ENCODE peak calls at places on chromosomes 11 and 22, in seven cellular contexts. One of them, this sample, is unnamed.
A peak's percentile ranks its signal among the peaks of the same experiment; 100 is the strongest.

GRCh38 chr22:39142088-39142667 is 10.3 kb downstream of the CBX7 start:
- DNase-seq in SK-MEL-5: no peak
- DNase-seq in NCI-H1105 treated with DMSO at 0.1 percent for 48 hours: no peak
- DNase-seq in stimulated activated CD4-positive, alpha-beta T cell treated with anti-CD3 and anti-CD28 coated beads, Interleukin-1b, Interleukin-23, amount 100 ng/mL, for 24 hours: no peak
- DNase-seq in C1 segment of cervical spinal cord: no peak
- DNase-seq in astrocyte of the cerebellum: no peak
- DNase-seq in globus pallidus: no peak
- DNase-seq in this sample: no peak

GRCh38 chr11:47175746-47176327 is 842 bp downstream of the ARFGAP2 start:
- DNase-seq in SK-MEL-5: no peak
- DNase-seq in NCI-H1105 treated with DMSO at 0.1 percent for 48 hours: no peak
- DNase-seq in stimulated activated CD4-positive, alpha-beta T cell treated with anti-CD3 and anti-CD28 coated beads, Interleukin-1b, Interleukin-23, amount 100 ng/mL, for 24 hours: no peak
- DNase-seq in C1 segment of cervical spinal cord: no peak
- DNase-seq in astrocyte of the cerebellum: no peak
- DNase-seq in globus pallidus: no peak
- DNase-seq in this sample: no peak

GRCh38 chr11:116990061-116990473 is 108.2 kb downstream of the SIK3 start:
- DNase-seq in SK-MEL-5: peak; percentile 72
- DNase-seq in NCI-H1105 treated with DMSO at 0.1 percent for 48 hours: no peak
- DNase-seq in stimulated activated CD4-positive, alpha-beta T cell treated with anti-CD3 and anti-CD28 coated beads, Interleukin-1b, Interleukin-23, amount 100 ng/mL, for 24 hours: no peak
- DNase-seq in C1 segment of cervical spinal cord: no peak
- DNase-seq in astrocyte of the cerebellum: peak; percentile 83
- DNase-seq in globus pallidus: no peak
- DNase-seq in this sample: no peak

GRCh38 chr11:70627219-70627618 is 228.9 kb downstream of the CTTN start:
- DNase-seq in SK-MEL-5: no peak
- DNase-seq in NCI-H1105 treated with DMSO at 0.1 percent for 48 hours: no peak
- DNase-seq in stimulated activated CD4-positive, alpha-beta T cell treated with anti-CD3 and anti-CD28 coated beads, Interleukin-1b, Interleukin-23, amount 100 ng/mL, for 24 hours: no peak
- DNase-seq in C1 segment of cervical spinal cord: no peak
- DNase-seq in astrocyte of the cerebellum: no peak
- DNase-seq in globus pallidus: no peak
- DNase-seq in this sample: no peak

GRCh38 chr11:12460441-12460840 is 83.1 kb downstream of the PARVA start:
- DNase-seq in SK-MEL-5: no peak
- DNase-seq in NCI-H1105 treated with DMSO at 0.1 percent for 48 hours: no peak
- DNase-seq in stimulated activated CD4-positive, alpha-beta T cell treated with anti-CD3 and anti-CD28 coated beads, Interleukin-1b, Interleukin-23, amount 100 ng/mL, for 24 hours: no peak
- DNase-seq in C1 segment of cervical spinal cord: no peak
- DNase-seq in astrocyte of the cerebellum: no peak
- DNase-seq in globus pallidus: no peak
- DNase-seq in this sample: no peak

GRCh38 chr22:28019360-28019759 is 100.3 kb upstream of the PITPNB start:
- DNase-seq in SK-MEL-5: no peak
- DNase-seq in NCI-H1105 treated with DMSO at 0.1 percent for 48 hours: no peak
- DNase-seq in stimulated activated CD4-positive, alpha-beta T cell treated with anti-CD3 and anti-CD28 coated beads, Interleukin-1b, Interleukin-23, amount 100 ng/mL, for 24 hours: no peak
- DNase-seq in C1 segment of cervical spinal cord: no peak
- DNase-seq in astrocyte of the cerebellum: no peak
- DNase-seq in globus pallidus: no peak
- DNase-seq in this sample: no peak

GRCh38 chr11:41612415-41612814 is 153.0 kb upstream of the LRRC4C start:
- DNase-seq in SK-MEL-5: peak; percentile 16
- DNase-seq in NCI-H1105 treated with DMSO at 0.1 percent for 48 hours: no peak
- DNase-seq in stimulated activated CD4-positive, alpha-beta T cell treated with anti-CD3 and anti-CD28 coated beads, Interleukin-1b, Interleukin-23, amount 100 ng/mL, for 24 hours: no peak
- DNase-seq in C1 segment of cervical spinal cord: no peak
- DNase-seq in astrocyte of the cerebellum: no peak
- DNase-seq in globus pallidus: peak; percentile 8
- DNase-seq in this sample: no peak

GRCh38 chr11:43987384-43988039 is 45.1 kb downstream of the C11orf96 start:
- DNase-seq in SK-MEL-5: no peak
- DNase-seq in NCI-H1105 treated with DMSO at 0.1 percent for 48 hours: no peak
- DNase-seq in stimulated activated CD4-positive, alpha-beta T cell treated with anti-CD3 and anti-CD28 coated beads, Interleukin-1b, Interleukin-23, amount 100 ng/mL, for 24 hours: no peak
- DNase-seq in C1 segment of cervical spinal cord: peak; percentile 60
- DNase-seq in astrocyte of the cerebellum: peak; percentile 96
- DNase-seq in globus pallidus: peak; percentile 59
- DNase-seq in this sample: no peak

GRCh38 chr11:61797263-61797944 is 4.7 kb downstream of the FEN1 start:
- DNase-seq in SK-MEL-5: peak; percentile 77
- DNase-seq in NCI-H1105 treated with DMSO at 0.1 percent for 48 hours: peak; percentile 75
- DNase-seq in stimulated activated CD4-positive, alpha-beta T cell treated with anti-CD3 and anti-CD28 coated beads, Interleukin-1b, Interleukin-23, amount 100 ng/mL, for 24 hours: no peak
- DNase-seq in C1 segment of cervical spinal cord: peak; percentile 36
- DNase-seq in astrocyte of the cerebellum: peak; percentile 86
- DNase-seq in globus pallidus: peak; percentile 91
- DNase-seq in this sample: peak; percentile 43

GRCh38 chr11:680970-681369 is 14.1 kb downstream of the DEAF1 start:
- DNase-seq in SK-MEL-5: no peak
- DNase-seq in NCI-H1105 treated with DMSO at 0.1 percent for 48 hours: no peak
- DNase-seq in stimulated activated CD4-positive, alpha-beta T cell treated with anti-CD3 and anti-CD28 coated beads, Interleukin-1b, Interleukin-23, amount 100 ng/mL, for 24 hours: no peak
- DNase-seq in C1 segment of cervical spinal cord: no peak
- DNase-seq in astrocyte of the cerebellum: no peak
- DNase-seq in globus pallidus: no peak
- DNase-seq in this sample: no peak

GRCh38 chr22:17305076-17305475 is 64.2 kb upstream of the CECR2 start:
- DNase-seq in SK-MEL-5: no peak
- DNase-seq in NCI-H1105 treated with DMSO at 0.1 percent for 48 hours: no peak
- DNase-seq in stimulated activated CD4-positive, alpha-beta T cell treated with anti-CD3 and anti-CD28 coated beads, Interleukin-1b, Interleukin-23, amount 100 ng/mL, for 24 hours: no peak
- DNase-seq in C1 segment of cervical spinal cord: no peak
- DNase-seq in astrocyte of the cerebellum: no peak
- DNase-seq in globus pallidus: no peak
- DNase-seq in this sample: no peak

GRCh38 chr22:35656284-35656752 is 8.1 kb downstream of the APOL6 start:
- DNase-seq in SK-MEL-5: no peak
- DNase-seq in NCI-H1105 treated with DMSO at 0.1 percent for 48 hours: no peak
- DNase-seq in stimulated activated CD4-positive, alpha-beta T cell treated with anti-CD3 and anti-CD28 coated beads, Interleukin-1b, Interleukin-23, amount 100 ng/mL, for 24 hours: no peak
- DNase-seq in C1 segment of cervical spinal cord: no peak
- DNase-seq in astrocyte of the cerebellum: no peak
- DNase-seq in globus pallidus: no peak
- DNase-seq in this sample: no peak

GRCh38 chr11:46808804-46809431 is 37.2 kb downstream of the CKAP5 start:
- DNase-seq in SK-MEL-5: peak; percentile 72
- DNase-seq in NCI-H1105 treated with DMSO at 0.1 percent for 48 hours: peak; percentile 12
- DNase-seq in stimulated activated CD4-positive, alpha-beta T cell treated with anti-CD3 and anti-CD28 coated beads, Interleukin-1b, Interleukin-23, amount 100 ng/mL, for 24 hours: no peak
- DNase-seq in C1 segment of cervical spinal cord: no peak
- DNase-seq in astrocyte of the cerebellum: peak; percentile 38
- DNase-seq in globus pallidus: peak; percentile 20
- DNase-seq in this sample: no peak

GRCh38 chr11:789951-790350 is at the start of gene CEND1:
- DNase-seq in SK-MEL-5: peak; percentile 43
- DNase-seq in NCI-H1105 treated with DMSO at 0.1 percent for 48 hours: peak; percentile 48
- DNase-seq in stimulated activated CD4-positive, alpha-beta T cell treated with anti-CD3 and anti-CD28 coated beads, Interleukin-1b, Interleukin-23, amount 100 ng/mL, for 24 hours: no peak
- DNase-seq in C1 segment of cervical spinal cord: peak; percentile 35
- DNase-seq in astrocyte of the cerebellum: no peak
- DNase-seq in globus pallidus: peak; percentile 70
- DNase-seq in this sample: peak; percentile 57

GRCh38 chr22:31155425-31155824 is 4.6 kb upstream of the RNF185 start:
- DNase-seq in SK-MEL-5: no peak
- DNase-seq in NCI-H1105 treated with DMSO at 0.1 percent for 48 hours: no peak
- DNase-seq in stimulated activated CD4-positive, alpha-beta T cell treated with anti-CD3 and anti-CD28 coated beads, Interleukin-1b, Interleukin-23, amount 100 ng/mL, for 24 hours: no peak
- DNase-seq in C1 segment of cervical spinal cord: no peak
- DNase-seq in astrocyte of the cerebellum: no peak
- DNase-seq in globus pallidus: no peak
- DNase-seq in this sample: no peak

GRCh38 chr11:36030707-36031365 is 87.0 kb downstream of the LDLRAD3 start:
- DNase-seq in SK-MEL-5: no peak
- DNase-seq in NCI-H1105 treated with DMSO at 0.1 percent for 48 hours: no peak
- DNase-seq in stimulated activated CD4-positive, alpha-beta T cell treated with anti-CD3 and anti-CD28 coated beads, Interleukin-1b, Interleukin-23, amount 100 ng/mL, for 24 hours: no peak
- DNase-seq in C1 segment of cervical spinal cord: no peak
- DNase-seq in astrocyte of the cerebellum: no peak
- DNase-seq in globus pallidus: no peak
- DNase-seq in this sample: no peak

GRCh38 chr11:27754035-27755017 is 54.1 kb upstream of the BDNF start:
- DNase-seq in SK-MEL-5: no peak
- DNase-seq in NCI-H1105 treated with DMSO at 0.1 percent for 48 hours: no peak
- DNase-seq in stimulated activated CD4-positive, alpha-beta T cell treated with anti-CD3 and anti-CD28 coated beads, Interleukin-1b, Interleukin-23, amount 100 ng/mL, for 24 hours: no peak
- DNase-seq in C1 segment of cervical spinal cord: no peak
- DNase-seq in astrocyte of the cerebellum: peak; percentile 87
- DNase-seq in globus pallidus: no peak
- DNase-seq in this sample: peak; percentile 2

GRCh38 chr11:118241191-118242098 is 10.7 kb downstream of the MPZL3 start:
- DNase-seq in SK-MEL-5: no peak
- DNase-seq in NCI-H1105 treated with DMSO at 0.1 percent for 48 hours: no peak
- DNase-seq in stimulated activated CD4-positive, alpha-beta T cell treated with anti-CD3 and anti-CD28 coated beads, Interleukin-1b, Interleukin-23, amount 100 ng/mL, for 24 hours: no peak
- DNase-seq in C1 segment of cervical spinal cord: no peak
- DNase-seq in astrocyte of the cerebellum: no peak
- DNase-seq in globus pallidus: no peak
- DNase-seq in this sample: peak; percentile 38

GRCh38 chr11:2071748-2072385 is 67.3 kb downstream of the IGF2 start:
- DNase-seq in SK-MEL-5: no peak
- DNase-seq in NCI-H1105 treated with DMSO at 0.1 percent for 48 hours: no peak
- DNase-seq in stimulated activated CD4-positive, alpha-beta T cell treated with anti-CD3 and anti-CD28 coated beads, Interleukin-1b, Interleukin-23, amount 100 ng/mL, for 24 hours: no peak
- DNase-seq in C1 segment of cervical spinal cord: no peak
- DNase-seq in astrocyte of the cerebellum: no peak
- DNase-seq in globus pallidus: no peak
- DNase-seq in this sample: no peak

GRCh38 chr11:34916810-34917780 is 677 bp downstream of the PDHX start:
- DNase-seq in SK-MEL-5: peak; percentile 35
- DNase-seq in NCI-H1105 treated with DMSO at 0.1 percent for 48 hours: no peak
- DNase-seq in stimulated activated CD4-positive, alpha-beta T cell treated with anti-CD3 and anti-CD28 coated beads, Interleukin-1b, Interleukin-23, amount 100 ng/mL, for 24 hours: no peak
- DNase-seq in C1 segment of cervical spinal cord: no peak
- DNase-seq in astrocyte of the cerebellum: peak; percentile 4
- DNase-seq in globus pallidus: no peak
- DNase-seq in this sample: no peak

GRCh38 chr11:72726266-72727220 is 25.7 kb downstream of the ARAP1 start:
- DNase-seq in SK-MEL-5: no peak
- DNase-seq in NCI-H1105 treated with DMSO at 0.1 percent for 48 hours: no peak
- DNase-seq in stimulated activated CD4-positive, alpha-beta T cell treated with anti-CD3 and anti-CD28 coated beads, Interleukin-1b, Interleukin-23, amount 100 ng/mL, for 24 hours: no peak
- DNase-seq in C1 segment of cervical spinal cord: no peak
- DNase-seq in astrocyte of the cerebellum: no peak
- DNase-seq in globus pallidus: no peak
- DNase-seq in this sample: no peak

This sample was measured in GM18507.